ENCODE peak calls at places on chromosomes 7 and 10, in ten cellular contexts. G, W, R, U, Y, A, M, N, T and C are unnamed samples.

GRCh38 chr7:151232272-151233110 is at the start of gene CHPF2:
- DNase-seq in G (peak), W (peak), R (peak), U (peak), Y (peak), A (no peak), M (peak), N (peak), T (peak), C (peak)

GRCh38 chr7:41219276-41219675 is 483.6 kb downstream of the INHBA start:
- DNase-seq in G (no peak), W (no peak), R (no peak), U (no peak), Y (no peak), A (no peak), M (no peak), N (no peak), T (peak), C (no peak)

GRCh38 chr10:42976353-42977031 is 100.4 kb upstream of the RET start:
- DNase-seq in G (no peak), W (peak), R (no peak), U (no peak), Y (no peak), A (no peak), M (no peak), N (no peak), T (no peak), C (no peak)

GRCh38 chr10:65377687-65378086 is 1548.1 kb upstream of the LRRTM3 start:
- DNase-seq in G (no peak), W (no peak), R (no peak), U (no peak), Y (no peak), A (no peak), M (no peak), N (no peak), T (no peak), C (no peak)

GRCh38 chr7:146176790-146177189 is 60.2 kb downstream of the CNTNAP2 start:
- DNase-seq in G (no peak), W (no peak), R (no peak), U (no peak), Y (no peak), A (no peak), M (no peak), N (no peak), T (no peak), C (no peak)

GRCh38 chr10:102650655-102651454 is 6.6 kb downstream of the TRIM8 start:
- DNase-seq in G (no peak), W (no peak), R (no peak), U (no peak), Y (no peak), A (no peak), M (no peak), N (no peak), T (no peak), C (no peak)

GRCh38 chr10:34710391-34710751 is 104.7 kb downstream of the PARD3 start:
- DNase-seq in G (no peak), W (no peak), R (peak), U (peak), Y (peak), A (no peak), M (peak), N (peak), T (peak), C (no peak)

GRCh38 chr10:132689721-132690360 is 96.1 kb downstream of the NKX6-2 start:
- DNase-seq in G (peak), W (no peak), R (no peak), U (no peak), Y (no peak), A (no peak), M (no peak), N (no peak), T (no peak), C (no peak)

GRCh38 chr10:126439947-126440346 is 51.7 kb upstream of the ADAM12 start:
- DNase-seq in G (no peak), W (no peak), R (peak), U (no peak), Y (no peak), A (no peak), M (no peak), N (no peak), T (no peak), C (no peak)

GRCh38 chr10:8037199-8037801 is 17.2 kb upstream of the GATA3 start:
- DNase-seq in G (no peak), W (no peak), R (no peak), U (no peak), Y (no peak), A (no peak), M (no peak), N (no peak), T (no peak), C (no peak)

GRCh38 chr10:62819521-62819920 is 3.4 kb upstream of the EGR2 start:
- DNase-seq in G (no peak), W (no peak), R (no peak), U (no peak), Y (no peak), A (no peak), M (no peak), N (no peak), T (no peak), C (no peak)

GRCh38 chr7:105136221-105136620 is 122.2 kb downstream of the KMT2E start:
- DNase-seq in G (no peak), W (no peak), R (no peak), U (no peak), Y (peak), A (no peak), M (no peak), N (no peak), T (no peak), C (no peak)

GRCh38 chr7:73520673-73521635 is 1.1 kb downstream of the BAZ1B start:
- DNase-seq in G (no peak), W (no peak), R (peak), U (no peak), Y (peak), A (no peak), M (peak), N (peak), T (peak), C (no peak)

GRCh38 chr7:1819258-1819841 is 149.3 kb downstream of the ELFN1 start:
- DNase-seq in G (no peak), W (peak), R (no peak), U (no peak), Y (no peak), A (no peak), M (no peak), N (no peak), T (no peak), C (no peak)

GRCh38 chr10:79153753-79154152 is 85.0 kb downstream of the ZMIZ1 start:
- DNase-seq in G (no peak), W (no peak), R (no peak), U (no peak), Y (no peak), A (no peak), M (no peak), N (no peak), T (no peak), C (no peak)

GRCh38 chr10:20890009-20890408 is 7.1 kb downstream of the NEBL start:
- DNase-seq in G (no peak), W (no peak), R (no peak), U (no peak), Y (no peak), A (no peak), M (no peak), N (no peak), T (no peak), C (no peak)
- H3K4me3 ChIP-seq in G (no peak), W (no peak), R (no peak), U (no peak), Y (no peak), A (no peak), M (no peak), N (no peak), T (no peak), C (no peak)

GRCh38 chr10:27998178-27998953 is 513 bp downstream of the ODAD2 start:
- DNase-seq in G (no peak), W (no peak), R (peak), U (no peak), Y (no peak), A (no peak), M (peak), N (peak), T (peak), C (peak)
- TF ChIP-seq POLR2A in G (no peak), W (no peak), R (no peak), U (no peak), Y (no peak), A (peak), M (peak), N (no peak), T (no peak), C (no peak)

DNA sequence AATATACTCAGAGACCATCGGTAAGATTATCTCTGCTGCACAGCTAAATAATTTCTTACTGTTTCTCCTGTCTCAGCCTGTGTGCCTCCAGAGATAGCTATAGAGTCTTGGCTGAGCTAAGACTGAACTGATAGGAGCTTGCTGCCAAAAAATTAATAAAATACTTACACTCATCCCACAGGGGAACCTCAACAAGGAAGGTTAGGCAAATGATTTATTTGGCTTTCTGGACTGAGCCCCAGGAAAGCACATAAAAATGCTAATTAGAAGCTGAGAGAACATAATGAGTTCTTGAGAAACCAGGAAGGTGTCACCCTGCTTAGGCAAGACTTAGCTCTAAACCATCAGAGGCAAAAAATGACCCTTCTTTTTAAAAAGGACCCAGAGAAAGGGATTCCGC is 534.5 kb downstream of the TNS3 start:
- DNase-seq in G (no peak), W (no peak), R (no peak), U (peak), Y (no peak), A (no peak), M (no peak), N (no peak), T (no peak), C (no peak)
- H3K4me3 ChIP-seq in G (no peak), W (no peak), R (no peak), U (no peak), Y (no peak), A (no peak), M (no peak), N (no peak), T (no peak), C (no peak)

DNA sequence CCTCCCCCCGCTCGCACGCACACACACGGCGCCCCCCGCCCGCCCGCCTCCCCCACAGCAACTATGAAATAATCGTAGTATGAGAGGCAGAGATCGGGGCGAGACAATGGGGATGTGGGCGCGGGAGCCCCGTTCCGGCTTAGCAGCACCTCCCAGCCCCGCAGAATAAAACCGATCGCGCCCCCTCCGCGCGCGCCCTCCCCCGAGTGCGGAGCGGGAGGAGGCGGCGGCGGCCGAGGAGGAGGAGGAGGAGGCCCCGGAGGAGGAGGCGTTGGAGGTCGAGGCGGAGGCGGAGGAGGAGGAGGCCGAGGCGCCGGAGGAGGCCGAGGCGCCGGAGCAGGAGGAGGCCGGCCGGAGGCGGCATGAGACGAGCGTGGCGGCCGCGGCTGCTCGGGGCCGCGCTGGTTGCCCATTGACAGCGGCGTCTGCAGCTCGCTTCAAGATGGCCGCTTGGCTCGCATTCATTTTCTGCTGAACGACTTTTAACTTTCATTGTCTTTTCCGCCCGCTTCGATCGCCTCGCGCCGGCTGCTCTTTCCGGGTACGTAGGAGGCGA is 335 bp downstream of the BMI1 start:
- DNase-seq in G (peak), W (peak), R (peak), U (peak), Y (peak), A (no peak), M (peak), N (peak), T (peak), C (peak)
- TF ChIP-seq POLR2A in G (no peak), W (no peak), R (peak), U (no peak), Y (peak), A (no peak), M (no peak), N (no peak), T (no peak), C (peak)

GRCh38 chr7:17407229-17407628 is 108.8 kb downstream of the AHR start:
- DNase-seq in G (no peak), W (no peak), R (no peak), U (no peak), Y (no peak), A (no peak), M (no peak), N (no peak), T (no peak), C (no peak)
- H3K4me3 ChIP-seq in G (no peak), W (no peak), R (no peak), U (no peak), Y (no peak), A (no peak), M (no peak), N (no peak), T (no peak), C (no peak)

GRCh38 chr10:72013202-72013945 is 49.2 kb downstream of the CHST3 start:
- DNase-seq in G (no peak), W (peak), R (no peak), U (no peak), Y (no peak), A (no peak), M (no peak), N (no peak), T (no peak), C (no peak)

GRCh38 chr10:72016608-72017310 is 52.6 kb downstream of the CHST3 start:
- DNase-seq in G (no peak), W (peak), R (no peak), U (no peak), Y (no peak), A (no peak), M (no peak), N (no peak), T (no peak), C (no peak)

GRCh38 chr10:72014197-72014596 is 50.0 kb downstream of the CHST3 start:
- DNase-seq in G (no peak), W (no peak), R (no peak), U (no peak), Y (no peak), A (no peak), M (no peak), N (no peak), T (no peak), C (no peak)

GRCh38 chr10:72014785-72015480 is 50.7 kb downstream of the CHST3 start:
- DNase-seq in G (no peak), W (no peak), R (no peak), U (no peak), Y (no peak), A (no peak), M (no peak), N (no peak), T (no peak), C (no peak)

GRCh38 chr10:72015868-72016267 is 51.7 kb downstream of the CHST3 start:
- DNase-seq in G (no peak), W (no peak), R (no peak), U (no peak), Y (no peak), A (no peak), M (no peak), N (no peak), T (no peak), C (peak)
- TF ChIP-seq POLR2A in G (no peak), W (no peak), R (no peak), U (no peak), Y (no peak), A (no peak), M (no peak), N (no peak), T (no peak), C (no peak)

GRCh38 chr7:139828880-139829653 is at the start of gene TBXAS1:
- DNase-seq in G (peak), W (peak), R (peak), U (peak), Y (no peak), A (no peak), M (peak), N (no peak), T (peak), C (peak)
- H3K4me3 ChIP-seq in G (peak), W (no peak), R (peak), U (no peak), Y (no peak), A (no peak), M (no peak), N (no peak), T (peak), C (peak)